ENCODE peak calls at places on chromosomes 16 and 17, in seven cellular contexts. K is cardiac muscle cell, L is IMR-90, M is testis, S is hepatocyte, P is mammary epithelial cell, O is dorsolateral prefrontal cortex. A is an unnamed sample.

GRCh38 chr16:3549906-3550305 is 27.3 kb downstream of the NLRC3 start:
- DNase-seq in M (no peak), P (no peak), K (no peak), L (no peak), O (no peak), S (no peak), A (no peak)

GRCh38 chr16:3716831-3717234 is 491 bp downstream of the TRAP1 start:
- DNase-seq in K (peak; percentile 40), L (no peak), S (peak; percentile 42), P (peak; percentile 35), M (peak; percentile 38), O (peak; percentile 38), A (no peak)

GRCh38 chr17:64024781-64025731 is 4.6 kb upstream of the ICAM2 start:
- DNase-seq in M (no peak), K (peak; percentile 3), S (no peak), O (peak; percentile 29), L (peak; percentile 37), P (no peak), A (peak; percentile 22)

GRCh38 chr17:77178586-77178985 is 37.8 kb downstream of the SEC14L1 start:
- DNase-seq in P (no peak), L (no peak), K (no peak), M (peak; percentile 43), O (peak; percentile 52), S (no peak), A (no peak)

GRCh38 chr16:20944861-20945390 is 44.4 kb downstream of the LYRM1 start:
- DNase-seq in S (no peak), O (no peak), M (no peak), K (no peak), L (peak; percentile 16), P (peak; percentile 19), A (peak; percentile 9)

GRCh38 chr16:22356930-22357634 is 17.3 kb downstream of the CDR2 start:
- DNase-seq in K (no peak), M (no peak), P (no peak), S (no peak), L (no peak), O (no peak), A (no peak)

GRCh38 chr17:16962804-16963203 is 9.1 kb downstream of the TNFRSF13B start:
- DNase-seq in M (peak; percentile 8), K (no peak), P (no peak), S (no peak), O (no peak), L (no peak), A (no peak)

GRCh38 chr16:85210423-85211169 is 98.3 kb upstream of the CIBAR2 start:
- DNase-seq in K (no peak), S (no peak), L (peak; percentile 92), O (no peak), M (no peak), P (peak; percentile 68), A (no peak)

GRCh38 chr17:29589524-29590260 is at the start of gene GIT1:
- DNase-seq in O (peak; percentile 86), M (peak; percentile 91), K (peak; percentile 95), P (peak; percentile 81), S (peak; percentile 96), L (peak; percentile 78), A (peak; percentile 81)

GRCh38 chr16:57178296-57178695 is 7.5 kb downstream of the PSME3IP1 start:
- DNase-seq in L (no peak), S (no peak), O (no peak), P (no peak), K (no peak), M (no peak), A (no peak)

GRCh38 chr16:87006789-87007745 is 310.1 kb downstream of the C16orf95 start:
- DNase-seq in K (no peak), M (no peak), S (no peak), L (peak; percentile 43), O (no peak), P (no peak), A (no peak)

GRCh38 chr17:12730931-12731521 is 58.3 kb upstream of the ARHGAP44 start:
- DNase-seq in L (peak; percentile 78), P (no peak), S (peak; percentile 87), O (no peak), M (no peak), K (peak; percentile 95), A (no peak)

GRCh38 chr16:10988164-10988803 is 43.9 kb downstream of the CLEC16A start:
- DNase-seq in S (no peak), L (no peak), O (no peak), K (no peak), M (no peak), P (no peak), A (peak; percentile 23)

GRCh38 chr17:55272711-55273578 is 8.2 kb downstream of the HLF start:
- DNase-seq in K (no peak), L (no peak), P (no peak), O (no peak), M (no peak), S (no peak), A (no peak)

GRCh38 chr16:82664181-82664580 is 37.4 kb downstream of the CDH13 start:
- DNase-seq in P (no peak), O (peak; percentile 40), L (no peak), S (no peak), K (no peak), M (no peak), A (no peak)

GRCh38 chr16:85463228-85463611 is 149.9 kb upstream of the GSE1 start:
- DNase-seq in L (no peak), P (no peak), K (peak; percentile 61), M (peak; percentile 62), O (no peak), S (peak; percentile 31), A (no peak)

GRCh38 chr16:87335968-87336849 is 19.0 kb upstream of the C16orf95 start:
- DNase-seq in P (no peak), S (no peak), M (no peak), O (no peak), L (no peak), K (no peak), A (no peak)

GRCh38 chr17:55266958-55267688 is 2.4 kb downstream of the HLF start:
- DNase-seq in K (no peak), S (no peak), L (no peak), M (no peak), P (no peak), O (no peak), A (no peak)

GRCh38 chr17:79520893-79521210 is 90.0 kb downstream of the RBFOX3 start:
- DNase-seq in K (no peak), M (no peak), S (no peak), L (no peak), P (no peak), O (no peak), A (no peak)

GRCh38 chr16:73140944-73141343 is 93.0 kb upstream of the ZFHX3 start:
- DNase-seq in O (no peak), K (no peak), S (no peak), P (no peak), M (no peak), L (no peak), A (no peak)

GRCh38 chr16:17289671-17290070 is 181.1 kb downstream of the XYLT1 start:
- DNase-seq in L (no peak), O (no peak), M (no peak), K (no peak), P (no peak), S (no peak), A (no peak)

GRCh38 chr16:81403601-81404391 is 40.8 kb upstream of the CMIP start:
- DNase-seq in O (peak; percentile 86), M (peak; percentile 89), L (peak; percentile 53), K (peak; percentile 90), P (peak; percentile 69), S (peak; percentile 90), A (peak; percentile 70)

GRCh38 chr17:5854871-5855554 is 215.2 kb upstream of the WSCD1 start:
- DNase-seq in M (no peak), P (no peak), S (no peak), L (no peak), O (no peak), K (no peak), A (no peak)

GRCh38 chr17:83078378-83079339 is 750 bp upstream of the METRNL start:
- DNase-seq in L (no peak), M (no peak), S (peak; percentile 58), K (peak; percentile 21), O (no peak), P (no peak), A (no peak)
- H3K27me3 ChIP-seq in L (peaks cover 9% of the 10 kb centered on the region), M (no peaks in the 10 kb centered on the region), S (peaks cover 15% of the 10 kb centered on the region), K (peaks cover 47% of the 10 kb centered on the region), O (no peaks in the 10 kb centered on the region), P (peaks cover 16% of the 10 kb centered on the region), A (peaks cover 10% of the 10 kb centered on the region)

DNA sequence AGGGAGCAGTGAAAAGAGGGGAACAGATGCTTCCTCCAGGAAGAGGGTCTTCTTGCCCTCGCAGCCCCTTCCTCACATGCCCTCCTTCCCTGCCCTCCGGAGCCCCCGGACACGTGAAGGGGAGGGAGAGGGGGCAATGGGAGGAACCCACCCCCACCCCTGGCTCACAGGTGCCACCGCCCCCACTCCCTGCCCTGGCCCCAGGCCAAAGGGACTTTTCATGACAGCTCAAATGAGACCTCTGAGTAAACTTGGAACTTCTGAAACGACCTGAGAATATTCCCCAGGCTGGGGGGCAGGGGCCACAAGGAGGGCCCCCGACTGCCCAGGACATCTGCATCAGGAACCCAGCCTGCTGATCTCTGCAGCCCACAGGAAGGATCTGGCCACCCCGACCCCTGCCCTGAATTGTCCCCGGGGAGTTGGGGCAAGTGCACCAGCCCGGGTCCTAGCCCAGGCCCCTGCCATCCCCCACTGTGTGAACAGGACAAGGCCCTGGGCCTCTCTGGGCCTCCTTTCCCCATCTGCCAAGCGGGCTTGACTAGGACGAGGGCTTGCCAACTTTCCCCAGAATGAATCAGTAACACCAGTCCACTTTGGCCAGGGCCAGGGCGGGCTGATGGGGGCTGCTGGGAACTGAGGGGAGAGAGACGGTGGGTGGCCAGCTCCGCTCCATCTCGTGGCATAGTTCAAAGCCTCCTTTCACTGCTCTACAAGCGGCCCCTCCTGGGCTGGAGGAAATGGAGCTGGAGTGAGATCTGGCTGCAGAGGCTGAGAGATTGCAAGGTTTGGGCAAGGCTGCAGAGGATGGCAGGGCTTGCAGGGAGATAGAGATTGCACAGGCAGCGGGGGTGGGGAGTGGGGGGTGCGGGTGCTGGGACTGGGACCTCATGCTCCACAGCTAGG is 3.8 kb downstream of the IL21R start:
- DNase-seq in L (peak; percentile 17), K (no peak), S (no peak), P (no peak), O (no peak), M (no peak), A (peak; percentile 19)
- H3K27ac ChIP-seq in L (no peak overlapping the region), K (no peak overlapping the region), S (no peak overlapping the region), P (no peak overlapping the region), O (no peak overlapping the region), M (no peak overlapping the region), A (peak overlapping the region; percentile 66)

DNA sequence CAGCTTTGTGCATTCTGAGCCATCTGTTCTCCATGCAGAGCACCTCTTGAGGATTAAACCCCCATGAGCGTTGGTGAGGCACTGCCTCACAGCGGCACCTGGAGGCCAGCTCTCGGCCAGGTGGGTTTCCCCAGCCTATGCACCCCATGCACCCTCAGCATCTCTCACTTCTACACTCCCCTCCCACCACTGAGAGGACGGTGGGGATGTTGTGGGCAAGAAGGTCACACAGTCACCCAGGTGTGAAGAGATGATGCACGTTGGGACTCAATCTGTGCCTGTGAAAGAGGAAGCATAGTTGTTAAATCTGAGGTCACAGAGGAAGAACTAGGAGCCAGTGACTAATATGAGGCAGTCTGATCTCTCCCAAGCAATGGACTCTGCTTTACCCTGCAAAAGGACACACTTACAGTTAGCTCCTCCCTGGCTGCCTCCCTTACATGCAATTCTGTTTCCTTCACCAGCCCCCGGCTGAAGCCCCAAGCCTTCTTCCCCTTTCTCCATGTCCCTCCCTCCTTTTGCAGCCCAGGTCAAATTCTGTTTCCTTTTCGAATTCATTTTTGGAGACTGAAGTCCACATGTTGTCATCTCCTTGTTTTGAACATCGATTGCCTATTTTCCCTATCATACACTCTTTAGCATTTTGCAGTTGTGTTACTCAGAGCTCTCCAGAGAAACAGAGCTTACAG is 58.5 kb downstream of the HS3ST3B1 start:
- DNase-seq in S (no peak), O (no peak), L (no peak), M (no peak), P (no peak), K (no peak), A (no peak)
- TF ChIP-seq CTCF in S (no peak), O (no peak), L (no peak), M (no peak), P (no peak), K (no peak), A (no peak)

GRCh38 chr16:1153480-1154160 is 714 bp downstream of the CACNA1H start:
- DNase-seq in L (no peak), K (peak; percentile 49), M (no peak), S (peak; percentile 44), O (no peak), P (no peak), A (no peak)
- H3K27me3 ChIP-seq in L (peaks cover 6% of the 10 kb centered on the region), K (no peaks in the 10 kb centered on the region), M (no peaks in the 10 kb centered on the region), S (peaks cover 8% of the 10 kb centered on the region), O (no peaks in the 10 kb centered on the region), P (peaks cover 40% of the 10 kb centered on the region), A (peaks cover 40% of the 10 kb centered on the region)

A was measured in CD4-positive, alpha-beta T cell.